ENCODE peak calls at places on chromosomes 1 and 21, in five cellular contexts. Q is uterus; S is GM23248; V is CD8-positive, alpha-beta memory T cell; M is NT2/D1. T is an unnamed sample. For H3K4me1, the result is how much of the 10 kb centered on the place peaks cover.

GRCh38 chr1:22969224-22969829 is 3.3 kb downstream of the LACTBL1 start:
- DNase-seq in Q (no peak), S (peak), V (no peak), M (no peak), T (peak)

GRCh38 chr1:209513226-209513625 is 70.3 kb upstream of the CAMK1G start:
- DNase-seq in Q (no peak), S (peak), V (no peak), M (peak), T (no peak)

GRCh38 chr1:227798078-227798802 is 17.2 kb upstream of the PRSS38 start:
- DNase-seq in Q (no peak), S (no peak), V (no peak), M (no peak), T (no peak)

GRCh38 chr1:198829948-198830347 is 191.1 kb downstream of the PTPRC start:
- DNase-seq in Q (no peak), S (peak), V (no peak), M (no peak), T (no peak)

GRCh38 chr1:98949606-98950005 is 55.1 kb downstream of the PLPPR5 start:
- DNase-seq in Q (no peak), S (peak), V (no peak), M (no peak), T (no peak)

GRCh38 chr1:165364432-165365133 is 8.1 kb upstream of the LMX1A start:
- DNase-seq in Q (no peak), S (peak), V (no peak), M (no peak), T (no peak)

GRCh38 chr1:45206808-45207624 is 611 bp upstream of the ZSWIM5 start:
- DNase-seq in Q (peak), S (no peak), V (no peak), M (no peak), T (no peak)

GRCh38 chr1:96191165-96191564 is 530.4 kb upstream of the PTBP2 start:
- DNase-seq in Q (no peak), S (no peak), V (no peak), M (no peak), T (no peak)

GRCh38 chr1:46718340-46718726 is 581 bp downstream of the EFCAB14 start:
- DNase-seq in Q (no peak), S (peak), V (no peak), M (no peak), T (no peak)

GRCh38 chr1:22315315-22316078 is 136.2 kb upstream of the ZBTB40 start:
- DNase-seq in Q (no peak), S (no peak), V (no peak), M (no peak), T (no peak)

GRCh38 chr1:44442791-44443190 is 37.7 kb downstream of the RNF220 start:
- DNase-seq in Q (no peak), S (no peak), V (no peak), M (no peak), T (no peak)

GRCh38 chr1:89815611-89816010 is 5.2 kb upstream of the LRRC8D start:
- DNase-seq in Q (no peak), S (no peak), V (no peak), M (no peak), T (no peak)

GRCh38 chr1:108107658-108108057 is 92.5 kb downstream of the SLC25A24 start:
- DNase-seq in Q (no peak), S (peak), V (no peak), M (no peak), T (no peak)

DNA sequence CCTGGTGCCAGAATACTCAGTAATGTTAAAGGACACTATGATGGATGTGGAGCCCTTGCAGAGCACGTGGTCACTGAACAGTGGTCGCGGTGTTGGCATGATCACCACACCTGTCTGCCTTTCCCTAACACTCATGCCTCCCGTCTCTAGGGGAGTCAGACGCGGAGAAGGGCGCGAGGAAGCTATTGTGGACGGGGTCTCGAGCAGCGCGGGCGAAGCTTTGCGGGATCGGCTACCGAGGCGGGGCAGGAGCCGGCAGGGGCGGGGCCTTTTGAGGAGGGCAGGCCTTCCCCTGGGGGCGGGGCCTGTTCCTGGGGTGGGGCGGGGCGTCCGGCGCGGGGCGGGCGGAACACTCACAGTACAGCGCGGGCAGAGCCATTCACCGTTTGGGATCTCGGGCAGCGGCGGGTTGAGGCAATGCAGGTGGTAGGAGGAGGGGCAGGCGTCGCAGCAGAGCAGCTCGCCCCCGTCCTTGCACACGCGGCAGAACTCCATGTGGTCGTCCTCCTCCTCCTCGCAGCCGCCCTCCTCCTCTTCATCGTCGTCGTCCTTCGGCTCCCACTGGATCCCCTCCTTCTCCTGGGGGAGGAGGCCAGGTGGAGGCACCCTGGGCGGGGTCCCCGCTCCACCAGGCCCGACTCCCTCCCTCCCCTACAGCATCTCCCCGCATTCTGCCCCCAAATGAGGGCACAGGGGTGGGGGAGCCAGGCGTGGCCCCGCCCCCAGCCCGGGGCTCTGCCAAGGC is 31.5 kb downstream of the CHD5 start:
- DNase-seq in Q (no peak), S (peak), V (peak), M (no peak), T (peak)
- H3K4me3 ChIP-seq in Q (no peak), S (no peak), V (no peak), M (peak), T (no peak)

DNA sequence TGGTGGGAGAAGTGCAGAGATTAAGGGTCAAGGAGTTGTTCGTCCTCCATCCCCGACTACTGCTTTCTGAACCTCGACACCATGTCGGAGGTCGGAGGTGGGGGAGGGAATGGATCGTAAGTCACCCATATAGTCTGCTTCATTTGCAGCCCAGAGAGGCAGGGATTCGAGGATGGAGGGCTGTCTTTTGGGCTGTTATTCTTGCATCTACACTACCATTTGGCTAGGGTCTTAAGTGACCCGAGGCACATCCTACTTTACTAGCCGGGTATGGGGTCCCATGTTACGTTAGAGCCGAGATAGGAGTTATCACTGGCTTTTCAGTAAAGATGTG is 582 bp downstream of the USP21 start:
- DNase-seq in Q (no peak), S (no peak), V (no peak), M (peak), T (no peak)
- H3K4me1 ChIP-seq in Q (under half), S (under half), V (under half), M (under half), T (under half)

GRCh38 chr1:109250454-109251276 is 1.3 kb downstream of the CELSR2 start:
- DNase-seq in Q (no peak), S (no peak), V (no peak), M (no peak), T (no peak)

GRCh38 chr1:109248444-109248796 is 919 bp upstream of the CELSR2 start:
- DNase-seq in Q (peak), S (no peak), V (no peak), M (no peak), T (no peak)

GRCh38 chr1:109247401-109248365 is 1.7 kb upstream of the CELSR2 start:
- DNase-seq in Q (no peak), S (no peak), V (no peak), M (no peak), T (no peak)

GRCh38 chr1:109249654-109250401 is 489 bp downstream of the CELSR2 start:
- DNase-seq in Q (peak), S (peak), V (no peak), M (no peak), T (no peak)

DNA sequence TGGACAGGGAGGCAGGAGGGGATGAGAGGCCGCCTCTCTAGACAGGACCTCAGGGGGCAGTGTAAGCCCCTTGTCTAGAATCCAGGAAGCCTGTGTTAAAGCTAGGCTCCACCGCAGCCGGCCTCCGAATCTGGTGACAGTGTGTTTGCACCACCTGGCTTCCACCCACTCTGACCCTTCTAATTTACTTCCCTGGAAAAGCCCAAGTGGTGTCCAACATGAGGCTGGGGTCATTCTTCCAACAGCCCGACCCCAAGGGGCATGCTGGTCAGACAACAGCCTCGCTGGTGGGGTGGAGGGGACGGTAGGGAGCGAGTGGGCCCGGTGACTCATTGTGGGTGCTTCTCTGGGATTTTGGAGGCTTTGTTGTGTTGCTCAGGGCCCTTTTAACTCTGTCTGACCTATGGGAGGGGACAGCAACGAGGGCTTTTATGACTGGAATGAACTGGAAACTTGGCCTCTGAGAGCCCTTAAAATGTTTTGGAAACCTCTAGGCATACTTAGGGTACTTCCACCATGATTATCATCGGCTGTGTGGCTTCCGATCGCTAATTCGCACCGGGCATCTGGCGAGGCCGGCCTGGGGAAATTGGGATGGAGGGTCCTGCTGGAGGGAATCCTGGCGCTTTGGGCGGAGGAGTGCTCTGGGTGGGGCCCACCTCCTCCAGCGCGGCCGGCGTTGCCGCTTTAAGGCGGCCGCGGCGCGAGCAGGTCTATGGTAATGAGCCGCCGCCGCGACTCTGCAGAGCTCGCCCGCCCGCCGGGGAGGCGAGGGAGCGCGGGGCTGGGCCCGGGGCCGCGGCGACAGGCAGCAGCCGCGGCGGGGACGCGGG is at the start of gene CELSR2:
- DNase-seq in Q (peak), S (peak), V (peak), M (peak), T (peak)
- H3K4me3 ChIP-seq in Q (peak), S (peak), V (peak), M (peak), T (peak)

GRCh38 chr1:41497631-41498030 is 13.1 kb upstream of the EDN2 start:
- DNase-seq in Q (no peak), S (no peak), V (no peak), M (no peak), T (no peak)
- H3K4me1 ChIP-seq in Q (under half), S (under half), V (under half), M (under half), T (under half)

GRCh38 chr21:32886339-32886738 is 114.8 kb upstream of the PAXBP1 start:
- DNase-seq in Q (no peak), S (no peak), V (peak), M (no peak), T (no peak)
- H3K4me3 ChIP-seq in Q (no peak), S (no peak), V (peak), M (no peak), T (no peak)

GRCh38 chr1:150299716-150300115 is 6.1 kb downstream of the MRPS21 start:
- DNase-seq in Q (no peak), S (no peak), V (no peak), M (no peak), T (no peak)

GRCh38 chr1:150302338-150302737 is 8.7 kb downstream of the MRPS21 start:
- DNase-seq in Q (no peak), S (no peak), V (no peak), M (peak), T (no peak)

GRCh38 chr1:150302907-150303306 is 9.2 kb downstream of the MRPS21 start:
- DNase-seq in Q (no peak), S (no peak), V (no peak), M (no peak), T (no peak)
- H3K4me1 ChIP-seq in Q (under half), S (under half), V (under half), M (under half), T (under half)

GRCh38 chr1:173353346-173353745 is 123.8 kb upstream of the PRDX6 start:
- DNase-seq in Q (no peak), S (peak), V (no peak), M (no peak), T (no peak)

GRCh38 chr1:173360478-173361063 is 116.6 kb upstream of the PRDX6 start:
- DNase-seq in Q (no peak), S (no peak), V (no peak), M (no peak), T (no peak)

GRCh38 chr1:173354937-173355280 is 122.2 kb upstream of the PRDX6 start:
- DNase-seq in Q (no peak), S (no peak), V (no peak), M (no peak), T (no peak)

GRCh38 chr1:173356211-173356762 is 120.8 kb upstream of the PRDX6 start:
- DNase-seq in Q (no peak), S (peak), V (no peak), M (no peak), T (no peak)

DNA sequence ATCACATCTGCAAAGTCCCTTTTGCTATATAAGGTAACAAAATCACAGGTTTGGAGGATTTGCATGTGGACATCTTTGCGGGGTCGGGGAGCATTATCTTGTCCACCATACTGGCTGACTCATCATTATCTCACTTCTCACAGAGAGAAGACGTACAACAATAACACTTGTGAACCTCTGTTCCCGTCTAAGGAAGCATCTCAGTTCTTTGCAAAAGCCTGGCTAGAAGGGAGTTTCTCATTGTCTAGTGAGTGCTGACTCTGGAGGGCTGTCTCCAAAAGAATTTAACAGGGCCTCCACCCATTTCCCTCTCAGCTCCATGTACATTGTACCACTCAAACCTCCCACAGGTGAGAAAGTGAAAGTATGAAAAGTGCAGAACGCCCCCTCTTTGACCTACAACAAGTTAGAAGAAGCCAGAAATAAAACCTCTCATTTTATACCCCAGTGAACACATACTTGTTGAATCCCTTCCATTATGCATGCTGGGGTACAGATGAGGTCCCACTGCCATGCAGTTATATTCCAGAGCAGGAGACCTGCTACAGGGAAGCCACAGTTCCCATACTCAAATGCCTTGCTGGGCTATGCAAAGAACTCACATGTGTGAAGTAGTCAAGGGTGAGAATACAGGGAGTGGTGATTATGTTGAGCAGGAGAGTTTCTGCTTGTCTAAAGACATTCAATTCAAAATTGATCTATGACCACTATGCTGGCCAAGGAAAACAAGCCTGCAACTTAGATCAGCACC is 121.7 kb upstream of the PRDX6 start:
- DNase-seq in Q (no peak), S (no peak), V (no peak), M (no peak), T (no peak)
- H3K4me3 ChIP-seq in Q (no peak), S (no peak), V (no peak), M (no peak), T (no peak)

DNA sequence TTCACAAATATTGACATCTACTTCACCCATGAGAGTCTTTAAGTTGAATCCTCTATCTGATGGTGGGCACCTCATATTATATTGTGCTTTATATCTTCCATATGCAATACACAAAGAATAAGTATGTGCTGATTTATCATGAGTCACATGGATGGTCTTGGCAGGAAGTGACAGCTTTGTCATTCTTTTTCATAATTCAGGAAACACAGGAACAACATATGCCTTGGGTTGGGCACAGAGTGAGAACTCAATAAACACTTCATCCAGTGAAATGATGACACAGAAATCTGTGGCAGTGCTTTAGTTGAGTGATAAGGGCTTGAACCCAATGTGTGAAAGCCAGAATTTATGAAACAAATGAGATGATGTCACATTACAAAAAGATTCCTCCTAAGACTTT is 41.2 kb downstream of the GADD45A start:
- DNase-seq in Q (no peak), S (peak), V (no peak), M (no peak), T (no peak)
- H3K4me1 ChIP-seq in Q (under half), S (half or more), V (under half), M (under half), T (under half)

GRCh38 chr1:17825273-17826164 is 70.4 kb downstream of the ACTL8 start:
- DNase-seq in Q (no peak), S (no peak), V (no peak), M (no peak), T (no peak)
- H3K4me3 ChIP-seq in Q (no peak), S (no peak), V (no peak), M (no peak), T (no peak)